ENCODE peak calls at places on chromosomes 13 and 19, in five cellular contexts. J is psoas muscle; B is stimulated activated CD8-positive, alpha-beta memory T cell treated with anti-CD3 and anti-CD28 coated beads, Interleukin-12 subunit alpha, Interleukin-12 subunit beta, amount 100 ng/mL, for 1 hour; O is activated CD4-positive, alpha-beta T cell treated with anti-CD3 and anti-CD28 coated beads, Interleukin-2, amount 50 U/mL, for 1 hour; H is naive thymus-derived CD8-positive, alpha-beta T cell. A is an unnamed sample.

GRCh38 chr13:78657699-78658629 is 991 bp downstream of the OBI1 start:
- DNase-seq in J (no peak), B (no peak), O (no peak), H (no peak), A (no peak)

GRCh38 chr13:42883771-42884170 is 102.4 kb downstream of the FAM216B start:
- DNase-seq in J (no peak), B (no peak), O (no peak), H (no peak), A (no peak)

GRCh38 chr13:45446181-45446580 is 18.6 kb upstream of the COG3 start:
- DNase-seq in J (no peak), B (no peak), O (no peak), H (no peak), A (no peak)

GRCh38 chr13:107864543-107865460 is 350.5 kb downstream of the LIG4 start:
- DNase-seq in J (no peak), B (no peak), O (no peak), H (no peak), A (no peak)

GRCh38 chr19:35155981-35156672 is 1.6 kb downstream of the FXYD5 start:
- DNase-seq in J (no peak), B (no peak), O (no peak), H (no peak), A (no peak)

GRCh38 chr13:85544756-85545155 is 254.5 kb downstream of the SLITRK6 start:
- DNase-seq in J (no peak), B (no peak), O (no peak), H (no peak), A (no peak)

GRCh38 chr19:2529473-2529918 is 53.6 kb downstream of the GADD45B start:
- DNase-seq in J (peak), B (no peak), O (no peak), H (no peak), A (no peak)

GRCh38 chr19:36775768-36776167 is 3.2 kb upstream of the ZNF850 start:
- DNase-seq in J (no peak), B (no peak), O (no peak), H (no peak), A (no peak)

GRCh38 chr13:111844682-111845081 is 222.3 kb upstream of the SOX1 start:
- DNase-seq in J (no peak), B (no peak), O (no peak), H (no peak), A (no peak)

GRCh38 chr13:34308725-34309124 is 490.8 kb downstream of the RFC3 start:
- DNase-seq in J (no peak), B (no peak), O (no peak), H (no peak), A (no peak)

GRCh38 chr13:33676700-33677048 is 141.3 kb upstream of the RFC3 start:
- DNase-seq in J (peak), B (no peak), O (no peak), H (no peak), A (no peak)

GRCh38 chr13:109733550-109733949 is 52.8 kb downstream of the IRS2 start:
- DNase-seq in J (no peak), B (no peak), O (no peak), H (no peak), A (no peak)

GRCh38 chr13:113631341-113632095 is 26.5 kb downstream of the ATP4B start:
- DNase-seq in J (no peak), B (no peak), O (no peak), H (no peak), A (no peak)

GRCh38 chr13:102597029-102598015 is 536 bp downstream of the TPP2 start:
- DNase-seq in J (peak), B (no peak), O (no peak), H (peak), A (no peak)

GRCh38 chr19:8696993-8697392 is 1.6 kb downstream of the ACTL9 start:
- DNase-seq in J (no peak), B (no peak), O (no peak), H (no peak), A (no peak)

GRCh38 chr19:41998246-41999020 is 4.4 kb upstream of the ATP1A3 start:
- DNase-seq in J (no peak), B (no peak), O (peak), H (no peak), A (no peak)

GRCh38 chr13:34300559-34300958 is 482.6 kb downstream of the RFC3 start:
- DNase-seq in J (no peak), B (no peak), O (no peak), H (no peak), A (no peak)

GRCh38 chr13:40445557-40445990 is 220.9 kb downstream of the FOXO1 start:
- DNase-seq in J (peak), B (no peak), O (no peak), H (no peak), A (no peak)

GRCh38 chr19:2582984-2583956 is 107.3 kb downstream of the GADD45B start:
- DNase-seq in J (no peak), B (no peak), O (no peak), H (no peak), A (no peak)

GRCh38 chr19:8158411-8159074 is 9.2 kb upstream of the FBN3 start:
- DNase-seq in J (no peak), B (no peak), O (peak), H (peak), A (peak)

GRCh38 chr13:98672947-98673545 is 79.4 kb downstream of the SLC15A1 start:
- DNase-seq in J (peak), B (no peak), O (peak), H (no peak), A (peak)